ENCODE peak calls at places on chromosomes 2 and 18, in ten cellular contexts. R is tibial nerve; A is CD8-positive, alpha-beta memory T cell; K is lung; N is upper lobe of left lung; Y is heart left ventricle; X is prostate gland; P is psoas muscle; B is transverse colon; T is breast epithelium. F is an unnamed sample. For H3K4me1, H3K9me3 and H3K36me3, the result is how much of the 10 kb centered on the place peaks cover.

GRCh38 chr18:76894947-76895346 is 72.6 kb downstream of the ZNF236 start:
- DNase-seq in R (no peak), A (no peak), K (no peak), N (peak), Y (no peak), X (no peak), P (no peak), B (no peak), T (no peak), F (no peak)

GRCh38 chr2:17780546-17780945 is 26.6 kb downstream of the GEN1 start:
- DNase-seq in R (no peak), A (no peak), K (no peak), N (no peak), Y (no peak), X (no peak), P (no peak), B (no peak), T (no peak), F (no peak)

GRCh38 chr2:154623819-154624218 is 74.7 kb upstream of the KCNJ3 start:
- DNase-seq in R (peak), A (no peak), K (no peak), N (no peak), Y (peak), X (peak), P (no peak), B (peak), T (no peak), F (peak)

GRCh38 chr2:230435431-230435830 is 19.4 kb downstream of the SP100 start:
- DNase-seq in R (no peak), A (no peak), K (no peak), N (no peak), Y (no peak), X (no peak), P (no peak), B (no peak), T (no peak), F (no peak)

GRCh38 chr2:190436552-190436951 is 28.4 kb downstream of the MFSD6 start:
- DNase-seq in R (no peak), A (no peak), K (no peak), N (no peak), Y (no peak), X (no peak), P (no peak), B (no peak), T (no peak), F (no peak)

GRCh38 chr2:55309441-55309840 is 40.4 kb upstream of the MTIF2 start:
- DNase-seq in R (no peak), A (no peak), K (no peak), N (no peak), Y (no peak), X (no peak), P (no peak), B (no peak), T (no peak), F (no peak)

GRCh38 chr2:14540003-14540402 is 92.5 kb upstream of the LRATD1 start:
- DNase-seq in R (no peak), A (no peak), K (no peak), N (no peak), Y (no peak), X (no peak), P (no peak), B (no peak), T (no peak), F (no peak)

GRCh38 chr2:216473187-216473586 is 25.5 kb upstream of the RPL37A start:
- DNase-seq in R (no peak), A (no peak), K (no peak), N (no peak), Y (no peak), X (no peak), P (no peak), B (no peak), T (no peak), F (no peak)

GRCh38 chr2:168336786-168337388 is 89.5 kb upstream of the STK39 start:
- DNase-seq in R (no peak), A (peak), K (peak), N (no peak), Y (no peak), X (peak), P (no peak), B (peak), T (peak), F (peak)

GRCh38 chr18:13973061-13973460 is 57.7 kb upstream of the MC2R start:
- DNase-seq in R (no peak), A (no peak), K (no peak), N (no peak), Y (no peak), X (no peak), P (no peak), B (no peak), T (no peak), F (peak)

GRCh38 chr2:223674998-223675609 is 72.9 kb upstream of the SCG2 start:
- DNase-seq in R (peak), A (no peak), K (no peak), N (no peak), Y (no peak), X (no peak), P (no peak), B (no peak), T (no peak), F (no peak)

GRCh38 chr18:25832008-25832604 is 258.3 kb downstream of the SS18 start:
- DNase-seq in R (peak), A (no peak), K (no peak), N (peak), Y (peak), X (no peak), P (peak), B (peak), T (no peak), F (peak)

GRCh38 chr2:201127570-201127969 is 11.6 kb downstream of the CFLAR start:
- DNase-seq in R (no peak), A (no peak), K (no peak), N (no peak), Y (peak), X (no peak), P (peak), B (no peak), T (no peak), F (no peak)
- H3K4me1 ChIP-seq in R (half or more), A (half or more), K (under half), N (half or more), Y (half or more), X (under half), P (half or more), B (half or more), T (under half), F (under half)

DNA sequence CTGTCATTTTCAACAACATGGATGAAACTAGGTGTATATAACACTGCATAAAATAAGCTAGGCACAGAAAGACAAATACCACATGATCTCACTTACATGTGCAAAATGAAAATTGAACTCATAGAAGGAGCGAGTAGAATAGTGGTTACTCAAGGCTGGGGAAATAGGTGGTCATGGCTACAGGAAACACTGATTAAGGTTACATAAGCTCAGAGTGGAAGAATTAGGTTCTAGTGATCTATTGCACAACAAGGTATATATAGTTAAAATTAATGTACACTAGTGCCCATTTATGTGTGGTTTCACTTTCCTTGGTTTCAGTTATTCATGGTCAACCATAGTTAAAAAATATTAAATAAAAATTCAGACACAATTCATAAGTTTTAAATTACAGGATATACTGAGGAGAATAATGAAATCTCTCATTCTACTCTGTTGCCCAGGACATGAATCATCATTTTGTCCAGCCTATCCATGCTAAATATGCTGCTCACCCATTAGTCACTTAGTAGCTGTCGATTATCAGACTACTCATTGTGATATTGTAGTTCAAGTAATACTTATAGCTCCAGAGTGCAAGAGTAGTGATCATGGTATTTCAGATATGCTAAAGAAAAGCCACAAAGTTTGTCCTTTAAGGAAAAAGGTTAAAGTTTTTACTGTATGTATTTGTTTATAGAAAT is 1530.9 kb upstream of the LRRTM1 start:
- DNase-seq in R (no peak), A (no peak), K (no peak), N (no peak), Y (no peak), X (no peak), P (no peak), B (no peak), T (no peak), F (no peak)
- H3K9me3 ChIP-seq in R (under half), A (under half), K (under half), N (under half), Y (under half), X (under half), P (under half), B (under half), T (under half), F (under half)

DNA sequence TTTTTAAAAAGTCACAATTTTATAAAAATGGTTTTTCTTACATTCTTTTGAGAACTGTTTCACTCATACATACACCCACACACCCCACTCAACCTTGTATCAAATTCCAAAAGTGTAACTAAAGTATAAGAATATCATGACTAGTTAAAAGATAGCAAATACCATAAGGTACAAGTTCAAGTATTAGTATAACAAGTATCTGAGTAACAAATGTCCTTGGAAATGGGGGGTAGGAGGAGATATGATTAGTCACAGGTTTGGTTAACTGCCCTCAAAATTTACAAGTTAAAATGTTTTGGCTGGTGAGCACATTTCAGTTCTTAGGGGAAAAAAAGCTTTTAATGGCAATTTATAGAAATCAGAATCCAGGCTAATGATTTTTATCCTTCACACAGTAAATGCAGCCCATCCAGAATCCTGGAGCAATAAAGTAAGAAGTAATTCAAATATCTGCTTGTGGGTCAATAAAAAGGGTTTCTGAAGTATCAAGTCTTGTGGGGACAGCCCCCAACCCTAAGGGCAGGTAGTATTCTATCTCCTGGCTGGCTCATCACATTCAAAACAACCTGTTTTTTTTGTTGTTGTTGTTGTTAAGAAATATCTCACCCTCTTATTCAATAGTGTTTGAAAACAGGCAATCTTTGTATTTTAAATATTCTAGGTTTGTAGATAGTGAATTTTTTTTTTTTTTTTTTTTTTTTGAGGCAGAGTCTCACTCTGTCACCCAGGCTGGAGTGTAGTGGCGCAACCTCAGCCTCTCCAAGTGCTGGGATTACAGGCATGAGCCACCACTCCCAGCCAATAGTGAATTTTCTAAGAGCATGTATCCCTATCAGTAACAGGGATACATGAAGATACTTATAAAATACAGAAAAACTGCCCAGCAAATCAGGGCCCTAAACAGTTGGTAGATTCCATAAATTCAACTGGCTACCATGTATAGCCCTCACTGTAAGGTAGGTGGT is 14.5 kb downstream of the IAH1 start:
- DNase-seq in R (no peak), A (no peak), K (no peak), N (no peak), Y (no peak), X (no peak), P (no peak), B (no peak), T (no peak), F (no peak)
- H3K36me3 ChIP-seq in R (under half), A (half or more), K (half or more), N (half or more), Y (half or more), X (under half), P (half or more), B (under half), T (under half), F (half or more)

DNA sequence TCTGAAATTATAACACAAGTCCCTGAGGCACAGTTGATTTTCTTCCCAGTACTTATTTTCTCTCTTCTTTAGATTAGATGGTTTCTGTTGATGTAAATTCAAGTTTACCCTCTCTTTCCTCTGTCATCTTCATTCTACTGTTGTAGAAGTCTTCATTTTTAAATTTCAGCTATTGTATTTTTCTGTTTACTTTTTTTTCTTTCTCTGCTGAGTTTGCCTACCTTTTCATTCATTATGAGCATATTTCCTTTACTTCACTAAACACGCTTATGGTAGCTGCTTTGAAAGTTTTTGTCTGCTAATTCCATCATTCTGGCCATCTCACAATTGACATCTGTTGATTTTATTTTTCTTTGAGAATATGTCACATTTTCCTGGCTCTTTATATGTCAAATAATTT is 69.9 kb downstream of the MAPRE2 start:
- DNase-seq in R (no peak), A (no peak), K (no peak), N (no peak), Y (no peak), X (no peak), P (no peak), B (no peak), T (no peak), F (no peak)
- H3K4me1 ChIP-seq in R (under half), A (under half), K (under half), N (under half), Y (under half), X (under half), P (under half), B (under half), T (under half), F (under half)

DNA sequence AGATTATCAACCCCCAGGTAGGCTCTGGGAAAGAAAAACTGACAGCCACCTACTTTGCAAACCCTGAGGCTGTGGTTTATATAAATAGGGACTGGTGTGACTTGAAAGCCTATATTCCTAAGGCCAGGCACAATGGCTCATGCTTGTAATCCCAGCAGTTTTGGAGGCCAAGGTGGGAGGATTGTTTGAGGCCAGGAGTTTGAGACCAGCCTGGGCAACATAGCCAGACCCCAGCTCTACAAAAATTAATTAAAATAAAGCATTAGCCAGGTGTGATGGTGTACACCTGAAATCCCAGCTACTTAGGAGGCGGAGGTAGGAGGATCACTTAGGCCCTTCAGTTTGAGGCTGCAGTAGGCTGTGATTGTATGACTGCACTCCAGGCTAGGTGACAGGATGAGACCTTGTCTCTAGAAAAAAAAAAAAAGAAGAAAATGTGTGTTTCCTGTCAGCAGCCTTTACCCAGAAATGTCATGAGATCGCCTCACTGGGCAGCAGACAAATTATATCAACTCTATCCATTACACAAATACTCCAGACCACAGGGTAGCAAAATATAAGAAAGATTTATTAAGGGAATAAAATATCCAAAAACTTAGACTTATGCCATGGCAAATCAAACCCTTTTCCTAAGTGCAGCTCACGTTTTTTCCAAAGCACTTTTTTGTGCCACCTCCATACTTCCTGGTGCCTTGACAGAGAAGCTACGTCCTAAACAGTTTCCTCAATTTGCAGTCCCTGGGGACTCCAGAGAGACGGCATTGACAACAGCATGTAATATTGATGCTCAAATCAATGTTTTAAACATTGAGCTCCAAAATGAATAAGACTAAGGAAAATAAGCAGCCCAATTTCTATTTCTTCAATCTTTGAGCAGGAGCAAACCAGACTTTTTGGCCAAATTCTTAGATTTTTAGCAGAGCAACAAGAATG is 190.8 kb upstream of the NDUFV2 start:
- DNase-seq in R (no peak), A (no peak), K (no peak), N (no peak), Y (no peak), X (no peak), P (no peak), B (no peak), T (no peak), F (no peak)
- H3K9me3 ChIP-seq in R (under half), A (under half), K (under half), N (under half), Y (under half), X (under half), P (under half), B (under half), T (under half), F (half or more)

GRCh38 chr2:235001237-235002133 is 49.7 kb downstream of the SH3BP4 start:
- DNase-seq in R (no peak), A (no peak), K (no peak), N (no peak), Y (no peak), X (no peak), P (no peak), B (peak), T (no peak), F (peak)
- H3K36me3 ChIP-seq in R (under half), A (under half), K (under half), N (under half), Y (under half), X (under half), P (under half), B (under half), T (under half), F (half or more)

DNA sequence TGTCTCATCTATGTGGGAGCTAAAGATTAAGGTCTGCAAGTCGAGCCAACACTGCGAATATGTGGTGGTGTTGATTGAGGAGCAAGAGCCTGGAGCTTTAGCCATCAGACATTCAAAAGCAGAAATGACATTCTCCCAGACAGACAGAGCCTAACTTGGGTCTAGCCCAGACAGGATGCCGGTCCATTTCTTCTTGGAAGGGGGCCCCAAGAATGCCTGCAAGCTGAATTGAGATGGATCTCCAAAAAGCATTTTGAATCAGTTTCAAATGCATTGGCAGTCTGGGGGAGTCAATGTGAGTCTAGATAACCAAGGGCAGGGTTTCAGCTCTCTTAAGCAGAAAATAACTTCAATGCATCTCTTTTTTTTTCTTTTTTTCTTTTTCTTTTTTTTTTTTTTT is 30.0 kb upstream of the EML4 start:
- DNase-seq in R (no peak), A (no peak), K (no peak), N (no peak), Y (no peak), X (no peak), P (no peak), B (no peak), T (no peak), F (no peak)
- H3K4me1 ChIP-seq in R (under half), A (half or more), K (under half), N (under half), Y (half or more), X (under half), P (under half), B (under half), T (under half), F (under half)

F was measured in endodermal cell.